ENCODE peak calls at places on chromosome 12, in ten cellular contexts. L is dorsolateral prefrontal cortex, P is upper lobe of right lung, E is right lobe of liver, S is kidney epithelial cell, M is NB4, H is neural crest cell, Q is fibroblast of pulmonary artery, B is GM12865, O is astrocyte of the spinal cord. D is an unnamed sample.

GRCh38 chr12:105025890-105026289 is 39.8 kb downstream of the NOPCHAP1 start:
- DNase-seq in L (no peak), P (no peak), E (no peak), S (no peak), M (no peak), H (no peak), Q (peak), B (no peak), O (peak), D (no peak)

GRCh38 chr12:91144053-91144452 is 32.8 kb upstream of the LUM start:
- DNase-seq in L (no peak), P (no peak), E (no peak), S (no peak), M (no peak), H (no peak), Q (peak), B (no peak), O (peak), D (no peak)

GRCh38 chr12:88185988-88186387 is 43.9 kb downstream of the TMTC3 start:
- DNase-seq in L (no peak), P (no peak), E (no peak), S (peak), M (no peak), H (no peak), Q (peak), B (peak), O (peak), D (peak)

GRCh38 chr12:110563702-110564470 is 19.2 kb downstream of the PPTC7 start:
- DNase-seq in L (no peak), P (no peak), E (no peak), S (no peak), M (peak), H (no peak), Q (peak), B (no peak), O (peak), D (no peak)

GRCh38 chr12:55830601-55831406 is 1.4 kb upstream of the DNAJC14 start:
- DNase-seq in L (peak), P (peak), E (peak), S (no peak), M (peak), H (peak), Q (peak), B (peak), O (peak), D (peak)

GRCh38 chr12:41419151-41419893 is 231.2 kb downstream of the PDZRN4 start:
- DNase-seq in L (no peak), P (no peak), E (no peak), S (no peak), M (no peak), H (no peak), Q (no peak), B (no peak), O (no peak), D (no peak)

GRCh38 chr12:77062846-77063461 is 2.4 kb downstream of the E2F7 start:
- DNase-seq in L (no peak), P (no peak), E (no peak), S (no peak), M (no peak), H (no peak), Q (peak), B (peak), O (peak), D (peak)

GRCh38 chr12:132222096-132222807 is 78.0 kb downstream of the NOC4L start:
- DNase-seq in L (no peak), P (peak), E (no peak), S (peak), M (peak), H (no peak), Q (peak), B (peak), O (no peak), D (no peak)

GRCh38 chr12:17918013-17918412 is 172.0 kb downstream of the RERGL start:
- DNase-seq in L (no peak), P (no peak), E (no peak), S (no peak), M (no peak), H (no peak), Q (no peak), B (no peak), O (no peak), D (no peak)

GRCh38 chr12:38056701-38057689 is 259.6 kb upstream of the ALG10B start:
- DNase-seq in L (no peak), P (no peak), E (no peak), S (no peak), M (no peak), H (no peak), Q (no peak), B (no peak), O (no peak), D (no peak)

GRCh38 chr12:32264995-32265394 is 134.4 kb upstream of the FGD4 start:
- DNase-seq in L (no peak), P (no peak), E (no peak), S (no peak), M (peak), H (no peak), Q (peak), B (peak), O (no peak), D (no peak)

GRCh38 chr12:32265920-32266319 is 133.4 kb upstream of the FGD4 start:
- DNase-seq in L (no peak), P (no peak), E (no peak), S (no peak), M (peak), H (no peak), Q (no peak), B (peak), O (no peak), D (peak)

GRCh38 chr12:32265461-32265860 is 133.9 kb upstream of the FGD4 start:
- DNase-seq in L (no peak), P (no peak), E (no peak), S (no peak), M (no peak), H (no peak), Q (no peak), B (no peak), O (no peak), D (no peak)

GRCh38 chr12:32257695-32258496 is 141.5 kb upstream of the FGD4 start:
- DNase-seq in L (no peak), P (no peak), E (no peak), S (no peak), M (no peak), H (no peak), Q (no peak), B (no peak), O (no peak), D (no peak)

DNA sequence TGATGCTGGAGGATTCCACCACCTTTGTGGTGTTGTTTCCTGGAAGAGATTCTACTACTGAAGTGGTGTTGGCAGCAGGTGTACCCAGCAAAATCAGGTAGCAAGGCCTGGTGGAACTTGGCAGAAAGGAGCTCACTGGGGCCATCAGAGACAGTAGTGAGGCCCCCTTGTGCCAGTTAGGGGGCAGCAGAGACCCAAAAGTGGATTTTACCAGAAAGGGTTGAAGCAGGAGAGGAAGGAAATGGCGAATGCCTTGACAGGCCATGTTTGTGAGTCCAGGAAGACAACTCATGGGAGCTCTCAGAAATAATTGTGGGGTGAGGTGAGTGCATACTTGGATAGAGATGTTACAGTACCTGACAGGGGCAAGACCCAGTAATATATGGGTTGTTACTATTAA is 137.7 kb upstream of the FGD4 start:
- DNase-seq in L (no peak), P (no peak), E (no peak), S (no peak), M (peak), H (no peak), Q (no peak), B (peak), O (no peak), D (no peak)
- TF ChIP-seq CTCF in L (no peak), P (no peak), E (no peak), S (peak), M (peak), H (peak), Q (no peak), B (peak), O (peak), D (no peak)

GRCh38 chr12:116863275-116863767 is 17.9 kb downstream of the HRK start:
- DNase-seq in L (no peak), P (no peak), E (no peak), S (no peak), M (peak), H (no peak), Q (no peak), B (no peak), O (no peak), D (no peak)
- TF ChIP-seq CTCF in L (no peak), P (peak), E (peak), S (peak), M (peak), H (peak), Q (peak), B (peak), O (peak), D (peak)

GRCh38 chr12:62536546-62536945 is 69.9 kb downstream of the MON2 start:
- DNase-seq in L (no peak), P (no peak), E (no peak), S (no peak), M (no peak), H (no peak), Q (no peak), B (no peak), O (no peak), D (no peak)

GRCh38 chr12:62533755-62534107 is 67.1 kb downstream of the MON2 start:
- DNase-seq in L (no peak), P (no peak), E (peak), S (no peak), M (no peak), H (no peak), Q (no peak), B (no peak), O (no peak), D (peak)

GRCh38 chr12:62533087-62533754 is 66.6 kb downstream of the MON2 start:
- DNase-seq in L (no peak), P (no peak), E (no peak), S (no peak), M (no peak), H (no peak), Q (no peak), B (no peak), O (no peak), D (no peak)

GRCh38 chr12:62540354-62540753 is 73.7 kb downstream of the MON2 start:
- DNase-seq in L (no peak), P (no peak), E (no peak), S (no peak), M (no peak), H (no peak), Q (no peak), B (no peak), O (no peak), D (no peak)

DNA sequence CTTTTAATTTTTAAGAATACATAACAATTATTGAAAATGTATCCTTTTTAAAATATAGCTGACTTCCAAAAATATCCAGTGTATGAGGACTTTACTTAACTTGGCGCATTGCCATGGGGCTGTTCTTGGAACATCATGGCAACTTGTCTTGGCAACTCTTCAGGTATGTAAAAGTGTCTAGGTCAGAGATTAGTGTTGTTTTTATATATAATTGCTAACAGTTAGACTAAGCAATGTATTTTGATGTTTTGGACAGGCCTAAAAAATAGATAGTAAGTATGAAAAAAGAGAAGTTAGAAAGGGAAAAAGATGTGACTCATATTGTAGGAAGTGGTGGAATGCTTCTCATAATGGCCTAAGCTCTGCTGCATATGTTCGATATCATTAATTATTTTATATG is 70.9 kb downstream of the MON2 start:
- DNase-seq in L (no peak), P (no peak), E (no peak), S (no peak), M (peak), H (no peak), Q (peak), B (no peak), O (peak), D (no peak)
- TF ChIP-seq CTCF in L (no peak), P (no peak), E (no peak), S (no peak), M (no peak), H (no peak), Q (no peak), B (no peak), O (no peak), D (no peak)

GRCh38 chr12:94111290-94111689 is 37.1 kb upstream of the PLXNC1 start:
- DNase-seq in L (no peak), P (no peak), E (no peak), S (no peak), M (no peak), H (no peak), Q (no peak), B (no peak), O (no peak), D (no peak)
- TF ChIP-seq CTCF in L (no peak), P (no peak), E (no peak), S (no peak), M (no peak), H (no peak), Q (no peak), B (no peak), O (no peak), D (no peak)

GRCh38 chr12:74685385-74685784 is 147.8 kb downstream of the ATXN7L3B start:
- DNase-seq in L (no peak), P (no peak), E (no peak), S (no peak), M (no peak), H (no peak), Q (peak), B (no peak), O (no peak), D (no peak)
- TF ChIP-seq CTCF in L (no peak), P (no peak), E (no peak), S (no peak), M (no peak), H (no peak), Q (no peak), B (no peak), O (no peak), D (no peak)

GRCh38 chr12:121956041-121956341 is 37.6 kb downstream of the CFAP251 start:
- DNase-seq in L (no peak), P (no peak), E (no peak), S (no peak), M (no peak), H (no peak), Q (no peak), B (no peak), O (no peak), D (no peak)
- TF ChIP-seq CTCF in L (no peak), P (peak), E (no peak), S (no peak), M (no peak), H (no peak), Q (no peak), B (no peak), O (no peak), D (no peak)

GRCh38 chr12:95577820-95578219 is 26.5 kb upstream of the USP44 start:
- DNase-seq in L (no peak), P (no peak), E (no peak), S (no peak), M (no peak), H (no peak), Q (no peak), B (no peak), O (no peak), D (no peak)

GRCh38 chr12:95574030-95574429 is 22.8 kb upstream of the USP44 start:
- DNase-seq in L (no peak), P (no peak), E (no peak), S (no peak), M (no peak), H (no peak), Q (no peak), B (no peak), O (no peak), D (peak)

GRCh38 chr12:95571369-95571768 is 20.1 kb upstream of the USP44 start:
- DNase-seq in L (no peak), P (no peak), E (no peak), S (no peak), M (no peak), H (no peak), Q (no peak), B (no peak), O (no peak), D (no peak)

GRCh38 chr12:95574799-95575452 is 23.6 kb upstream of the USP44 start:
- DNase-seq in L (no peak), P (no peak), E (no peak), S (no peak), M (peak), H (no peak), Q (peak), B (no peak), O (peak), D (no peak)
- TF ChIP-seq CTCF in L (peak), P (peak), E (peak), S (peak), M (peak), H (peak), Q (peak), B (peak), O (peak), D (peak)

GRCh38 chr12:96578526-96579125 is 89.2 kb downstream of the CFAP54 start:
- DNase-seq in L (no peak), P (no peak), E (no peak), S (peak), M (peak), H (no peak), Q (peak), B (peak), O (peak), D (peak)
- TF ChIP-seq CTCF in L (peak), P (peak), E (peak), S (peak), M (peak), H (peak), Q (peak), B (peak), O (peak), D (peak)

GRCh38 chr12:102950107-102950949 is 7.1 kb upstream of the ASCL1 start:
- DNase-seq in L (no peak), P (no peak), E (peak), S (no peak), M (no peak), H (no peak), Q (no peak), B (peak), O (no peak), D (no peak)
- TF ChIP-seq CTCF in L (peak), P (peak), E (peak), S (no peak), M (no peak), H (peak), Q (no peak), B (peak), O (no peak), D (peak)

D was measured in GM13976.